ENCODE peak calls at places on chromosomes 3 and 15, in six cellular contexts. H is tibial nerve, D is stomach, B is transverse colon, K is A549, V is upper lobe of left lung. N is an unnamed sample.
A peak's percentile ranks its signal among the peaks of the same experiment; 100 is the strongest.

GRCh38 chr3:127999509-128000106 is 52.6 kb upstream of the SEC61A1 start:
- DNase-seq in V (no peak), B (no peak), H (no peak), K (no peak), D (no peak), N (no peak)

GRCh38 chr3:33918357-33918756 is 119.9 kb downstream of the PDCD6IP start:
- DNase-seq in B (no peak), D (no peak), H (no peak), K (no peak), V (no peak), N (no peak)

GRCh38 chr3:161443921-161444457 is 52.6 kb upstream of the OTOL1 start:
- DNase-seq in B (no peak), D (no peak), V (no peak), H (no peak), K (no peak), N (no peak)

GRCh38 chr15:72062319-72062718 is 55.6 kb downstream of the MYO9A start:
- DNase-seq in K (no peak), B (no peak), H (no peak), D (no peak), V (no peak), N (no peak)

GRCh38 chr3:186225603-186226002 is 116.7 kb upstream of the ETV5 start:
- DNase-seq in H (no peak), B (no peak), K (no peak), V (peak; percentile 47), D (no peak), N (no peak)

GRCh38 chr15:48424076-48424475 is 92.8 kb downstream of the DUT start:
- DNase-seq in H (no peak), V (no peak), K (no peak), D (no peak), B (no peak), N (no peak)

GRCh38 chr3:71156062-71156665 is 427.4 kb downstream of the FOXP1 start:
- DNase-seq in H (no peak), K (no peak), D (no peak), B (no peak), V (no peak), N (no peak)

GRCh38 chr3:161403251-161403650 is 31.9 kb upstream of the SPTSSB start:
- DNase-seq in D (no peak), K (no peak), B (no peak), V (no peak), H (no peak), N (no peak)

GRCh38 chr15:81117136-81117535 is 16.9 kb upstream of the CFAP161 start:
- DNase-seq in B (no peak), K (no peak), D (no peak), H (no peak), V (no peak), N (no peak)

GRCh38 chr15:85755471-85755870 is 39.3 kb downstream of the KLHL25 start:
- DNase-seq in D (no peak), V (no peak), K (no peak), H (no peak), B (peak; percentile 1), N (peak; percentile 10)

GRCh38 chr15:70617911-70618287 is 145.5 kb downstream of the UACA start:
- DNase-seq in H (no peak), B (no peak), K (no peak), V (no peak), D (no peak), N (no peak)

GRCh38 chr3:155334897-155335883 is 41.7 kb upstream of the STRIT1 start:
- DNase-seq in D (no peak), H (no peak), V (no peak), K (no peak), B (no peak), N (no peak)

GRCh38 chr3:187798531-187799520 is 53.6 kb upstream of the BCL6 start:
- DNase-seq in K (no peak), B (no peak), D (no peak), H (no peak), V (peak; percentile 66), N (no peak)

GRCh38 chr15:33146051-33146450 is 48.5 kb downstream of the FMN1 start:
- DNase-seq in D (no peak), V (no peak), K (no peak), B (no peak), H (no peak), N (no peak)

GRCh38 chr15:72179950-72180581 is 17.5 kb downstream of the GRAMD2A start:
- DNase-seq in K (no peak), D (no peak), B (no peak), H (no peak), V (peak; percentile 33), N (no peak)

GRCh38 chr3:54274607-54275006 is 152.3 kb downstream of the CACNA2D3 start:
- DNase-seq in B (no peak), K (no peak), H (no peak), V (no peak), D (no peak), N (no peak)

GRCh38 chr3:4751057-4752051 is 227.9 kb upstream of the BHLHE40 start:
- DNase-seq in H (no peak), V (no peak), K (peak; percentile 56), B (no peak), D (no peak), N (peak; percentile 60)

GRCh38 chr15:68672781-68673205 is 94.0 kb downstream of the CORO2B start:
- DNase-seq in B (no peak), V (no peak), D (no peak), K (no peak), H (no peak), N (peak; percentile 27)

GRCh38 chr3:171584100-171584499 is 123.9 kb upstream of the TNIK start:
- DNase-seq in D (no peak), V (no peak), B (no peak), K (no peak), H (no peak), N (no peak)
- TF ChIP-seq EP300 in D (no peak), V (no peak), B (no peak), K (no peak), H (no peak), N (no peak)

DNA sequence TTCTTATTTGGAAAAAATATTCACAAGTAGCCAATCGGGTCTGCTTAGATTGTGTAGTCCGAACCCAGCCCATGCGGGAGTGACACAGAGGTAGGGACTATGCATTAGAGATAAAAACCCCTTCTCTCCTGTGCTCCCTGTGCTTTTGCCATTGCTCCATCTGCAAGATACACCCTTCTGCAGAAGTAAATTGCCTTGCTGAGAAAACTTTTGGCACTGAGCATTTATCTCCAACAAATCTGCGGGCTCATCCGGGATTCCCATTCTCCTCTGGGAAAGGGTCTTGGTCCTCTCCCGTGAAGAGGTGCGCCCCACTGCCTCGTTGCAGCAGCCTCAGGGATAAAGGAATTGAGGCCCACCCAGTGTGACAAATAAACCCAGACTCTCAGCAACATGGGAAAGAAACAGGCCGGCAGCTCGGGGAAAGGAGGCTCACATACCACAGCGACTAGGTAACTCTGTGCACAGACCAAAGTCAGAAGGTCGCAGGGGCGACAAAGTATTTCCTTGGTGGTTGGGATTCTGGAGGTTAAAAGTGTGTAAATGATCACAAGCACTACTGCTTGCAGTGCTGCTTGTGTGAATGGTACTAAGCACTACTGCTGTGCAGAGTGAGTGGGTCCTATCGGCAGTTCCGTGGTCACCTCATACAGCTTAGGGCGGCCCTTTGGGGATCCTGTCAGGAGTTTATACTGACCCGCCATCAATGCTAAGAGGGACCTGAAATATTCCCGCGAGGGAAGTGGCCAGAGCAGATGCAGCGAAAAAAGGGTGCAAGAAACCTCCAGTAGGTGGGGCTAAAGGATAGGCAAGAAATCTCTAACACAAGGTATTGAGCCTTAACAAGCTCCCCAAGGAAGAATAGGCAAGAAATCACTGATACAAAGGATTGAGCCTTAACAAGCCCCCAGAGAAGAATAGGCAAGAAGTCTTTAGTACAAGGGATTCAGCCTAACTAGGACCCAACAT is 54.3 kb downstream of the GSK3B start:
- DNase-seq in D (no peak), H (no peak), V (no peak), B (no peak), K (no peak), N (no peak)
- H3K4me3 ChIP-seq in D (no peak overlapping the region), H (no peak overlapping the region), V (no peak overlapping the region), B (no peak overlapping the region), K (no peak overlapping the region), N (no peak overlapping the region)

GRCh38 chr3:190318666-190319065 is 3.6 kb downstream of the CLDN1 start:
- DNase-seq in D (no peak), H (no peak), B (no peak), K (no peak), V (no peak), N (no peak)
- H3K27ac ChIP-seq in D (no peak overlapping the region), H (no peak overlapping the region), B (no peak overlapping the region), K (peak overlapping the region; percentile 90), V (no peak overlapping the region), N (no peak overlapping the region)

DNA sequence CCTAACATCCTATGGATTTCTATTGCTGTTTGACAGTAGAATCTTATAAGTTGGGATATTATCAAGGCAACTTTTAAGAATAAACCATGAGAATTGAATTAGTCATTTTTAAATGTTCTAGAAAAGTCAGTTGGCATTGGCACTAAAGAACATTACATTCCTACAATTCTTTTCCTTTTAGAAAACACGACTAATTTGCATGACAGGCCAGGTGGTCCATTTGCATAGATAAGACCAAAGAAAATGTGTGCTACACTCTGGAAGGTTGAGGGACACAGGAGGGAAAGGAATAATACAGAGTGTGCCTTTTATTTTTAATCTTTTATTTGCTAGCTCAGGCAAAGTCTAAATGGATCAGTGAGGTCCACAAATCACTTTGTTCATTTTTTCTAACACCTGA is 962.3 kb downstream of the EPHA3 start:
- DNase-seq in V (no peak), H (no peak), D (no peak), B (no peak), K (no peak), N (no peak)
- TF ChIP-seq EP300 in V (no peak), H (no peak), D (no peak), B (no peak), K (no peak), N (no peak)

DNA sequence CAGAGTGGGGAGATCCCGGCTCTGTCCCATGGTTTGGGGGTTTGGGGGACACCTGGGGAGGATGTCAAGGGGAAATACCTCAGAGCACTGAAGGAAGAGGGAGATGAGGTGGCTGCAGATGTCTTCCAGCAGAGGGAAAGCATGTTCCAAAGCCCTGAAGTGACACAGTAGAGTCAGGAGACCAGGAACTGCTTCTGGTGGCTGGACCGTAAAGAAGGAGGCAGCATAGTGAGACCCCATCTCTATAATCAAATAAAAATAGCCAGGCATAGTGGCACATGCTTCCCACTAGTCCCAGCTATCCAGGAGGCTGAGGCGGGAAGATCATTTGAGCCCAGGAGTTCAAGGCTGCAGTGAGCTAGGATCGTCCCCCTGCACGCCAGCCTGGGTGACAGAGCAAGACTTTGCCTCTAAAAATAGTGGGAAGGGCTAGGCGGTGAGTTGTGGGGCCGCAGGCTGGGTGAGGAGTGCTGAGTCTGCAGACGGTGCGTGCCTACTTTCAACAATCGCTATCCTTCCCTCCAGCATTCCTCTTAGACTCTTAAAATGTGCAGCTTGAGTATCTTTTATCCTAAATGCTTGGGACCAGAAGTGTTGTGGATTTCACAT is 26.2 kb downstream of the HES1 start:
- DNase-seq in H (no peak), D (no peak), V (no peak), K (no peak), B (no peak), N (no peak)
- H3K4me3 ChIP-seq in H (no peak overlapping the region), D (no peak overlapping the region), V (no peak overlapping the region), K (no peak overlapping the region), B (no peak overlapping the region), N (no peak overlapping the region)